ENCODE peak calls at places on chromosomes 6 and 20, in seven cellular contexts. O is BE2C; N is astrocyte; F is astrocyte of the cerebellum; M is fibroblast of pulmonary artery; V is epithelial cell of esophagus; L is CD8-positive, alpha-beta T cell. K is an unnamed sample.

GRCh38 chr20:57102566-57102965 is 163.9 kb downstream of the BMP7 start:
- DNase-seq in L (no peak), N (no peak), M (no peak), O (no peak), V (no peak), F (no peak), K (no peak)

GRCh38 chr20:1945134-1945618 is 48.7 kb downstream of the PDYN start:
- DNase-seq in M (peak), V (peak), L (no peak), F (no peak), N (no peak), O (no peak), K (no peak)

GRCh38 chr6:134706806-134707205 is 243.1 kb downstream of the ALDH8A1 start:
- DNase-seq in O (no peak), N (peak), M (peak), L (no peak), V (no peak), F (no peak), K (no peak)

GRCh38 chr6:108312604-108313003 is 17.8 kb downstream of the AFG1L start:
- DNase-seq in F (no peak), N (no peak), O (no peak), L (no peak), M (no peak), V (no peak), K (no peak)

GRCh38 chr6:42292002-42292735 is 74.5 kb upstream of the MRPS10 start:
- DNase-seq in F (no peak), M (peak), V (peak), L (no peak), O (no peak), N (peak), K (peak)

GRCh38 chr6:93676506-93676905 is 257.1 kb upstream of the EPHA7 start:
- DNase-seq in M (peak), V (no peak), L (no peak), F (no peak), N (no peak), O (no peak), K (no peak)

GRCh38 chr20:4113996-4114603 is 98.7 kb upstream of the RNF24 start:
- DNase-seq in M (no peak), V (no peak), F (no peak), N (no peak), O (no peak), L (no peak), K (no peak)

GRCh38 chr6:63773200-63773599 is 137.6 kb downstream of the PHF3 start:
- DNase-seq in O (no peak), F (no peak), L (no peak), N (no peak), M (no peak), V (no peak), K (no peak)

DNA sequence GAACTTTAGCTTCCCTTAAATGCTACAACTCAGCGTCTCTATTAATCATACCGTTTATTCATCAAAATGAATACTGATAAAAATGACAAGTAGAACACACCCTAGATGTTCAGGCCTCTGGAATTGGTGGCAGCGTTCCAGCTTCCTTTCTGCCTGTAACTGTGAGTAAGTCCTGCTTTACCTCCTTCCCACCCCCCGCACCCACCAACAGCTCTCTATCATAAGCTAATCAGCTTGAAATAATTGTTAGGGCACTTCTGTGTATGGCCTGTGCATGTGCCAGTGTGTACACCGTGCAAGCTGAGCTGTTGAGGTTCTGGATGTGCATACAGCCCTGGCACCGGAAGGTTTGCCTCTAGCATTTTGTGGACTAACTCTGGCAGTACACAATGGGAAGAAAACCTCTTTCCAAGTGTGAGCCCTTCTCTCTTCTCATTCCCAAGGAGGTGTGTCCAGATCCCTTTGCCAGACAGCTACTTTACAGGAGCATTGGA is 1.0 kb upstream of the ADGRG6 start:
- DNase-seq in F (no peak), L (no peak), O (no peak), M (peak), V (peak), N (peak), K (no peak)
- H3K4me3 ChIP-seq in F (peak), L (peak), O (no peak), M (peak), V (peak), N (peak), K (peak)

DNA sequence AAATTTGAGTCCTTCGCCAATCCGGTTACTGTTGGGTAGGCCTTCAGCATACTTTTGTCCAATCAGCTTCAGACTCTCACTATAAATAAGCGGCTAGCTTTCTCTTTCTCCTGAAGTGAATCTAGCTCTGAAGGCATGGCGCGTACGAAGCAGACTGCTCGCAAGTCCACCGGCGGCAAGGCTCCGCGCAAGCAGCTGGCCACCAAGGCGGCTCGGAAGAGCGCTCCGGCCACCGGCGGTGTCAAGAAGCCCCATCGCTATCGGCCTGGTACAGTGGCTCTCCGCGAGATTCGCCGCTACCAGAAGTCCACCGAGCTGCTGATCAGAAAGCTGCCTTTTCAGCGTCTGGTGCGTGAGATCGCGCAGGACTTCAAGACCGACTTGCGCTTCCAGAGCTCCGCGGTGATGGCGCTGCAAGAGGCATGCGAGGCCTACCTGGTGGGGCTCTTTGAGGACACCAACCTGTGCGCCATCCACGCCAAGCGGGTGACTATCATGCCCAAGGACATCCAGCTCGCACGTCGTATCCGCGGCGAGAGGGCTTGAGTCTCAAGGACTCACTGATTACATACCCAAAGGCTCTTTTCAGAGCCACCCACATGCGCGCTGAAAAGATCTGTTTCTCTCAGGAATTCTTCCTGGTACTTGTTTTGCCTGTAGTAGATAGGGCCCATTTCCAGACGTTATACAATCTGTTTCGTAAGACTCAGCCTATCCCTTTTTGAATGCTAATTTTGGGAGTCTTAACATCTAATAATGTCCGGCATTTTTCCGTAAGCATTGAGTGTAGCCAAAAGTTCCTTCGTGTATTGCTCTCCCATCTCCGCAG is 102.0 kb downstream of the OR2B2 start:
- DNase-seq in O (peak), V (peak), L (peak), N (peak), M (peak), F (peak), K (peak)
- TF ChIP-seq CTCF in O (no peak), V (peak), L (no peak), N (no peak), M (peak), F (peak), K (peak)

DNA sequence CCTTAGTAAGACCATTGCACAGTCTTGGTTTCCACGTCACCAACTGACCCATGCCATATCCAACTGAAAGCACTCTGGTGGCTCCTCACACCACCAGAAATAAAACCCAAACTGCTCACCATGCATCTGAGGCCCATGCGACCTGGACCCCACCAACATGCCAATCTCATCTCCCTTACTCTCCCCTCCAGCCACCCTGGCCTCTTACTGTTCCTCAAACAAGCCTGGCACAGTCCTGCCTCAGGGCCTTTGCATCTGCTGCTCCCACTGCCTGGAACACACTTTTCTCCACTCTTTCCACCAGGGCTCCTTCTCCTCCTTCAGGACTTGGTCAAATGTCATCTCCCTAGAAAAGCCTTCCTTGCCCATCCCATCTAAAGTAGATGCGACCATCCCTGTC is 8.7 kb downstream of the PREX1 start:
- DNase-seq in M (no peak), O (no peak), N (no peak), F (no peak), L (no peak), V (no peak), K (no peak)
- H3K4me3 ChIP-seq in M (no peak), O (no peak), N (no peak), F (no peak), L (peak), V (no peak), K (no peak)

DNA sequence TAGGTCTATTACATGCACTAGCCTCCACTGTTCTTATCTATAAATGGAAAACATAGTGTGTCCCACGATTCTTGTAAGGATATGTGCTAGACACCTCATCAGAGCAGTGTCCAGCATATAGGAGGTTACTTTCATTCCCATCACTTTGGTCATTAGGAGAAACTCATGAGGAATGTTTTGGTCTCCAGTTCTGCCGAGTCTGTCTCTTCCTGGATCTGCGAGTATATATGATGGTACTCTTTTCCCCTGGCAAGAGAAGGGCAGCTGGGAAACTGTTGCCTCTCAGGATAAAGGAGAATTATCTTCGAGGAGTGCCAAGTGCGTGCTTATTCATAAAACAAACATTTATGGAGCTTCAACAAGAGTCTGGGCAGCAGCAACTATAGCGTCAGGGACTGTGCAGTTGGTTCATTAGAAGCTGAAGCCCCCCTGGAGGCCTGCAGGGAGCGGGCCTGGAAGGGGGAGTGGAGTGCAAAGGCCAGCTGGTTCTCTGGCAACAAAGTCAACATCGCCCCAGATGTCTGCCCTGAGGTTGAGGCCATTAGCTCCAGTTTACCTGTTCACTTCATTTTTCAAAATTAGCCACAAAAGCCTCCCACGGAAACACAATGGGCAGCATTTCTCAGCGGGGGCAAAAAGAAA is 811.9 kb downstream of the MAFB start:
- DNase-seq in M (no peak), N (peak), L (no peak), V (no peak), F (no peak), O (no peak), K (no peak)
- TF ChIP-seq CTCF in M (no peak), N (no peak), L (no peak), V (no peak), F (no peak), O (no peak), K (no peak)

GRCh38 chr20:49980140-49981008 is 2.4 kb upstream of the SNAI1 start:
- DNase-seq in F (no peak), V (no peak), O (no peak), L (no peak), N (no peak), M (no peak), K (no peak)

GRCh38 chr20:49976542-49976941 is 6.2 kb upstream of the SNAI1 start:
- DNase-seq in F (no peak), V (peak), N (no peak), M (no peak), O (no peak), L (no peak), K (no peak)

GRCh38 chr20:49981218-49982071 is 1.3 kb upstream of the SNAI1 start:
- DNase-seq in N (no peak), V (no peak), M (no peak), O (no peak), F (no peak), L (no peak), K (no peak)

GRCh38 chr20:49979030-49979832 is 3.5 kb upstream of the SNAI1 start:
- DNase-seq in O (peak), V (no peak), M (peak), N (no peak), F (no peak), L (peak), K (no peak)

DNA sequence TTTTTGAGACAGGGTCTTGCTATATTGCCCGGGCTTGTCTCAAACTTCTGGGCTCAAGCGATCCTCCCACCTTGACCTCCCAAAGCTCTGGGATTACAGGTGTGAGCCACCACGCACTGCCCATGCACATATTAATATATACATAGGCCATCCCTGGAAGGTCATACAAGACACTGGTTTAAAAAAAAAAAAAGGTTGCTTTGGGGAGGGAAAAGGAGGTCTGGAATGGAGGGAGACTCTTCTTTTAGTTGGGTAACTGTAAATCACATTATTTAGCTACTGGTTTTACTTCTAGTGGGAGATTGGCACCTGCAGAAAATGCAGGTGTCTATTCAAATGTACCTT is 4.1 kb upstream of the SNAI1 start:
- DNase-seq in L (no peak), O (no peak), N (no peak), V (no peak), F (no peak), M (no peak), K (no peak)
- H3K4me3 ChIP-seq in L (no peak), O (no peak), N (no peak), V (no peak), F (no peak), M (no peak), K (no peak)

GRCh38 chr20:10115021-10115420 is 80.2 kb downstream of the ANKEF1 start:
- DNase-seq in N (peak), F (peak), O (no peak), M (peak), L (no peak), V (peak), K (no peak)
- TF ChIP-seq CTCF in N (no peak), F (no peak), O (no peak), M (no peak), L (no peak), V (no peak), K (no peak)

DNA sequence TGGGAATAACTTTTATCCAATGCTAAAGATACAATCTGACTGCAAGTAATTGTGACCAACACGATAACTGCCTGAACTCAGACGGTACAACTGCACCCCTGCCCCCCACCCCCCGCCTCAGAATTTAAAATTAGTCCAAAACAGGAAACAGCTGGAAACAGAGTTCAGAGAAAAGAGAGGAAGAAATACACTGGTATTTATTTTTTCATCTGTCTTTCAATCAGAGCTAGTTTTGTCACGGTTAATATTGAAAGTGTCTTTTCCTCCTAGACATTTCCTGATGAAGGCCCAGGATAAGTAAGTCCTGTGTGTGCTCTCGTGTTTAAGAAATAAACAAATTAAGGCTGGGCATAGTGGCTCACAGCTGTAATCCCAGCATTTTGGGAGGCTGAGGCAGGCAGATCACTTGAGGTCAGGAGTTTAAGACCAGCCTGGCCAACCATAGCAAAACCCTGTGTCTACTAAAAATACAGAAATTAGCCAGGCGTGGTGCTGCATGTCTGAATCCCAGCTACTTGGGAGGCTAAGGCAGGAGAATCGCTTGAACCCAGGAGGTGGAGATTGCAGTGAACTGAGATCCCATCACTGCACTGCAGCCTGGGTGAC is 21.5 kb downstream of the ACSS1 start:
- DNase-seq in M (no peak), O (no peak), N (no peak), V (no peak), F (no peak), L (no peak), K (no peak)
- H3K4me3 ChIP-seq in M (no peak), O (no peak), N (no peak), V (no peak), F (no peak), L (no peak), K (no peak)

GRCh38 chr20:52763321-52763853 is 208.8 kb upstream of the TSHZ2 start:
- DNase-seq in N (no peak), V (no peak), F (no peak), L (no peak), M (no peak), O (no peak), K (no peak)

GRCh38 chr20:52761867-52762266 is 210.3 kb upstream of the TSHZ2 start:
- DNase-seq in V (no peak), O (no peak), F (no peak), L (no peak), M (no peak), N (peak), K (no peak)

GRCh38 chr20:52760791-52761190 is 211.4 kb upstream of the TSHZ2 start:
- DNase-seq in N (no peak), M (no peak), L (no peak), O (no peak), F (no peak), V (no peak), K (no peak)
- TF ChIP-seq CTCF in N (no peak), M (no peak), L (no peak), O (no peak), F (no peak), V (no peak), K (no peak)